ENCODE peak calls at places on chromosomes 11 and 22, in eight cellular contexts. G, Z, W, U, D, I, H and P are unnamed samples.
A peak's percentile ranks its signal among the peaks of the same experiment; 100 is the strongest.

GRCh38 chr22:38751422-38752346 is 4.1 kb downstream of the SUN2 start:
- DNase-seq in W (no peak), U (no peak), H (no peak), D (peak; percentile 41), G (peak; percentile 92), I (peak; percentile 47), Z (no peak), P (peak; percentile 50)

GRCh38 chr11:116600930-116601329 is 171.9 kb downstream of the BUD13 start:
- DNase-seq in D (no peak), W (no peak), Z (no peak), G (no peak), U (no peak), I (no peak), H (no peak), P (no peak)

GRCh38 chr11:14399087-14399486 is 40.1 kb upstream of the RRAS2 start:
- DNase-seq in D (no peak), G (no peak), W (no peak), Z (no peak), H (no peak), U (no peak), I (no peak), P (no peak)

GRCh38 chr11:14041040-14041439 is 78.5 kb downstream of the SPON1 start:
- DNase-seq in H (no peak), U (peak; percentile 75), D (no peak), G (no peak), Z (no peak), I (no peak), W (no peak), P (peak; percentile 41)

GRCh38 chr11:134438533-134438932 is 26.5 kb upstream of the B3GAT1 start:
- DNase-seq in I (no peak), Z (no peak), W (no peak), U (no peak), G (no peak), H (no peak), D (no peak), P (no peak)

GRCh38 chr11:73384871-73385692 is 8.9 kb downstream of the RELT start:
- DNase-seq in G (peak; percentile 50), U (no peak), I (no peak), D (peak; percentile 24), Z (no peak), H (peak; percentile 69), W (no peak), P (no peak)

GRCh38 chr22:46801331-46801811 is 38.9 kb downstream of the TBC1D22A start:
- DNase-seq in U (no peak), Z (peak; percentile 83), D (no peak), I (no peak), H (no peak), W (no peak), G (no peak), P (no peak)

GRCh38 chr11:74820763-74821162 is 72.1 kb downstream of the RNF169 start:
- DNase-seq in H (no peak), D (no peak), U (no peak), G (no peak), W (peak; percentile 80), Z (peak; percentile 8), I (no peak), P (peak; percentile 78)

GRCh38 chr11:120182357-120182756 is 28.5 kb upstream of the OAF start:
- DNase-seq in I (no peak), D (no peak), H (peak; percentile 11), W (no peak), U (no peak), G (no peak), Z (no peak), P (no peak)

GRCh38 chr11:24637520-24637919 is 140.7 kb downstream of the LUZP2 start:
- DNase-seq in W (no peak), H (no peak), G (no peak), Z (no peak), U (peak; percentile 12), I (no peak), D (no peak), P (peak; percentile 44)

GRCh38 chr22:17260950-17261349 is 41.7 kb upstream of the ADA2 start:
- DNase-seq in G (peak; percentile 36), H (no peak), Z (no peak), I (no peak), U (peak; percentile 81), D (peak; percentile 38), W (no peak), P (no peak)

GRCh38 chr11:64138413-64138812 is 27.5 kb downstream of the MACROD1 start:
- DNase-seq in G (no peak), Z (no peak), I (no peak), W (no peak), U (no peak), D (no peak), H (no peak), P (no peak)

GRCh38 chr11:82890941-82891340 is 9.3 kb downstream of the PRCP start:
- DNase-seq in G (no peak), Z (no peak), H (no peak), W (no peak), D (no peak), I (no peak), U (no peak), P (no peak)

GRCh38 chr22:27866136-27867091 is 52.6 kb downstream of the PITPNB start:
- DNase-seq in W (peak; percentile 95), I (peak; percentile 10), U (no peak), Z (peak; percentile 43), G (peak; percentile 63), D (peak; percentile 58), H (peak; percentile 38), P (peak; percentile 96)

GRCh38 chr11:114179234-114179941 is 116.8 kb upstream of the NNMT start:
- DNase-seq in Z (no peak), U (no peak), H (peak; percentile 83), D (peak; percentile 94), W (no peak), I (peak; percentile 92), G (peak; percentile 97), P (no peak)

GRCh38 chr11:68002943-68003845 is 703 bp downstream of the UNC93B1 start:
- DNase-seq in W (peak; percentile 46), U (peak; percentile 70), G (no peak), I (peak; percentile 67), H (peak; percentile 63), D (peak; percentile 72), Z (no peak), P (no peak)

GRCh38 chr11:75668508-75669297 is at the start of gene MAP6:
- DNase-seq in D (peak; percentile 9), U (peak; percentile 73), W (peak; percentile 71), I (peak; percentile 24), H (no peak), G (no peak), Z (no peak), P (peak; percentile 11)

GRCh38 chr11:12411806-12412727 is 34.7 kb downstream of the PARVA start:
- DNase-seq in W (peak; percentile 94), H (no peak), Z (peak; percentile 31), I (peak; percentile 60), U (peak; percentile 90), D (peak; percentile 63), G (peak; percentile 66), P (peak; percentile 93)

GRCh38 chr11:77147668-77148321 is 19.7 kb downstream of the MYO7A start:
- DNase-seq in D (peak; percentile 51), G (no peak), W (peak; percentile 53), U (peak; percentile 81), H (no peak), I (peak; percentile 36), Z (no peak), P (no peak)

GRCh38 chr11:14015711-14016110 is 53.2 kb downstream of the SPON1 start:
- DNase-seq in H (peak; percentile 32), G (no peak), W (peak; percentile 70), U (peak; percentile 25), I (no peak), Z (peak; percentile 67), D (peak; percentile 12), P (peak; percentile 74)

GRCh38 chr11:14417186-14417585 is 58.2 kb upstream of the RRAS2 start:
- DNase-seq in U (no peak), W (peak; percentile 67), G (no peak), Z (no peak), D (no peak), H (no peak), I (no peak), P (no peak)

GRCh38 chr11:16924462-16924825 is 89.8 kb downstream of the PLEKHA7 start:
- DNase-seq in G (no peak), H (no peak), Z (no peak), I (no peak), D (no peak), W (no peak), U (no peak), P (no peak)
- H3K4me3 ChIP-seq in G (peak overlapping the region; percentile 74), H (peak overlapping the region; percentile 35), Z (no peak overlapping the region), I (peak overlapping the region; percentile 44), D (no peak overlapping the region), W (no peak overlapping the region), U (peak overlapping the region; percentile 83), P (peak overlapping the region; percentile 2)

DNA sequence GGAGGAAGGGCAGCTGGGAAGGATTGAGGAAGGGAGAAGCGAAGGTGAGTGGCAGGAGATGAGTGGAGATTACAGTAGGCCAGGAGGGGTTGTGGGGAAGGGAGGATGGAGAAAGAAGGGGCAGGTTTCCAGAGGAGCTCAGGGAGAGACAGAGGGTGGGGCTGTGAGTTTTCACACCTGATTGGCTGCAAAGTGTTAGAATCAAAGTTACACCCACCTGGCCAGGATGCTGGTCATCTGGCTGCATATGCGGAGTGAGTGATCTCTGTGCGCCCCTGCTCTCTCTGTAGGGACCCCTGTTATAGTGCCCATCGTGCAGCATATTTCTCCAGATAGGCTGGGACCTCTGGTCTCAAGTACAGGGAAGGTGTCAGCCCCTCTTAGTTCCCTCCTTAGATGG is 18.3 kb downstream of the AMPD3 start:
- DNase-seq in W (no peak), I (no peak), D (no peak), G (no peak), Z (no peak), U (peak; percentile 38), H (no peak), P (no peak)
- H3K36me3 ChIP-seq in W (no peaks in the 10 kb centered on the region), I (no peaks in the 10 kb centered on the region), D (no peaks in the 10 kb centered on the region), G (peaks cover 39% of the 10 kb centered on the region), Z (no peaks in the 10 kb centered on the region), U (no peaks in the 10 kb centered on the region), H (no peaks in the 10 kb centered on the region), P (peaks cover 6% of the 10 kb centered on the region)

DNA sequence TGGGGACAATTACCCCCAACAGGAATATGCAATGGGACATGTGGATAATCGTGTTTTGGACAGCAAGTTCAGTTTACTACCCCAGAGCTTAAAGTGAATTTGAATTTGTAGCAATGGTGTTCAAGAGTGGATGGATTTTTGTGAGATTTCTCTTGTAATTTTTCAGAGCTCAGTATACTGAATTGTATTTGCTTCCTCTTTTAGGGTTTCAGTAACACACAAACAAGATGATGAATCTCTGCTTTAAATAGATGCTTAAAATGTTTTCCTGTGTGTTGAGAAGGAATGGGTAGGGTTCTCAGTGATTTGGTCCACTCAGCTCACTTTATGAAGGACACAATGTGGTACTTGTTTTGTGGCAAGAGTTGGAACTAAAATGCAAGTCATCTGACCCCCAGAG is 100.1 kb upstream of the ARHGAP20 start:
- DNase-seq in U (no peak), W (no peak), G (no peak), H (no peak), D (no peak), Z (no peak), I (no peak), P (no peak)
- H3K27me3 ChIP-seq in U (no peaks in the 10 kb centered on the region), W (no peaks in the 10 kb centered on the region), G (no peaks in the 10 kb centered on the region), H (no peaks in the 10 kb centered on the region), D (no peaks in the 10 kb centered on the region), Z (no peaks in the 10 kb centered on the region), I (no peaks in the 10 kb centered on the region), P (no peaks in the 10 kb centered on the region)

DNA sequence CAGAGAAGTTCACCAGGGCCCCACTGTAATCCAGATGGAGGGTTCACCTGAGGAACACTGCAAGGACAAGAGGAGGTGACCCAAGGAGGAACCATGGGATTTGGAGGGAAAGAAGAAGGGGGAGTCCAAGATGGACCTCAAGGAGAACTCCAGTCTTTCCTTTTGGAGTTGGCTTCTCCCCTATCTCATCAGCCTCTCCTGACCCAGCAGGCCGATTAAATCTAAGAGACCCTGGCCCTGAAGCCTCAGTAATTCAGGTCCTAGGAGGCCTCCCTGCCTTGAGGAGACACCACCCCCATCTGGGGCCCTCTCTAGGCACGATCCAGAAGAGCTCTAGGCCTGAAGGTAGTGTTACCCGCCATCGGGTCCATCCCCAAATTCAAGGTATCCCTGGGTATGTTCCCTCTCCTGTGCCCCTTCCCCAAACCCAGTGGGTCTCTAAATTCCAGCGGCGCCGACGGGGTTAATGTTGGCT is 15.1 kb upstream of the DGKZ start:
- DNase-seq in Z (no peak), W (no peak), U (no peak), H (no peak), I (no peak), G (no peak), D (no peak), P (no peak)
- H3K4me3 ChIP-seq in Z (no peak overlapping the region), W (peak overlapping the region; percentile 50), U (peak overlapping the region; percentile 77), H (no peak overlapping the region), I (peak overlapping the region; percentile 38), G (peak overlapping the region; percentile 44), D (no peak overlapping the region), P (no peak overlapping the region)